ENCODE peak calls at places on chromosomes 1 and 21, in five cellular contexts. Y is GM23248, Q is ovary, U is epithelial cell of esophagus, W is skeletal muscle cell. Z is an unnamed sample.

GRCh38 chr1:172255223-172255560 is 165.3 kb upstream of the C1orf105 start:
- DNase-seq in Q (no peak), W (no peak), Y (no peak), U (no peak), Z (no peak)

GRCh38 chr1:169546087-169546995 is 39.9 kb downstream of the F5 start:
- DNase-seq in U (peak), Q (peak), W (peak), Y (peak), Z (peak)

GRCh38 chr1:182069028-182069466 is 7.5 kb upstream of the ZNF648 start:
- DNase-seq in Q (peak), W (no peak), Y (peak), U (peak), Z (peak)

GRCh38 chr1:23562138-23562819 is 3.0 kb upstream of the ID3 start:
- DNase-seq in Q (peak), Y (peak), W (peak), U (peak), Z (peak)

GRCh38 chr21:21631961-21632360 is 633.8 kb downstream of the NCAM2 start:
- DNase-seq in U (no peak), Y (peak), W (no peak), Q (no peak), Z (peak)

GRCh38 chr21:38925923-38926322 is 120.2 kb downstream of the ETS2 start:
- DNase-seq in Q (peak), U (peak), W (peak), Y (peak), Z (peak)

GRCh38 chr1:17632541-17633193 is 93.2 kb downstream of the ARHGEF10L start:
- DNase-seq in Y (peak), Q (no peak), W (no peak), U (peak), Z (peak)

GRCh38 chr1:211825990-211826389 is 4.6 kb downstream of the LPGAT1 start:
- DNase-seq in Q (no peak), U (peak), W (peak), Y (peak), Z (peak)

GRCh38 chr1:91697322-91698260 is 188.4 kb downstream of the TGFBR3 start:
- DNase-seq in Y (peak), Q (no peak), U (peak), W (peak), Z (peak)

GRCh38 chr1:85578321-85579295 is 2.0 kb upstream of the CCN1 start:
- DNase-seq in Q (no peak), Y (peak), U (no peak), W (peak), Z (peak)

GRCh38 chr1:244439391-244440032 is 12.2 kb downstream of the ADSS2 start:
- DNase-seq in Q (no peak), W (no peak), Y (no peak), U (peak), Z (no peak)

GRCh38 chr1:84967666-84968065 is 29.2 kb downstream of the MCOLN2 start:
- DNase-seq in Y (no peak), W (no peak), U (no peak), Q (no peak), Z (no peak)

GRCh38 chr1:241774017-241774416 is 74.0 kb upstream of the EXO1 start:
- DNase-seq in Y (no peak), W (no peak), Q (no peak), U (no peak), Z (no peak)

GRCh38 chr1:193105821-193106177 is 585 bp upstream of the GLRX2 start:
- DNase-seq in W (no peak), Q (no peak), U (no peak), Y (peak), Z (no peak)

GRCh38 chr1:86339421-86339820 is 56.7 kb downstream of the ODF2L start:
- DNase-seq in Q (no peak), Y (no peak), W (no peak), U (no peak), Z (no peak)

GRCh38 chr1:190154744-190155143 is 322.9 kb downstream of the BRINP3 start:
- DNase-seq in Q (no peak), W (no peak), U (no peak), Y (no peak), Z (no peak)

GRCh38 chr1:84122780-84123382 is 21.2 kb upstream of the PRKACB start:
- DNase-seq in U (peak), Y (peak), W (no peak), Q (no peak), Z (peak)

GRCh38 chr1:212712451-212713303 is 13.0 kb upstream of the BATF3 start:
- DNase-seq in W (no peak), Y (peak), Q (no peak), U (peak), Z (peak)

GRCh38 chr1:70465911-70466310 is 54.8 kb downstream of the CTH start:
- DNase-seq in U (no peak), Q (no peak), W (no peak), Y (no peak), Z (no peak)

GRCh38 chr1:232551281-232551835 is 78.6 kb downstream of the SIPA1L2 start:
- DNase-seq in W (no peak), Y (no peak), U (no peak), Q (no peak), Z (no peak)

GRCh38 chr1:17485280-17485679 is 45.8 kb upstream of the RCC2 start:
- DNase-seq in Y (no peak), Q (no peak), U (peak), W (no peak), Z (no peak)

GRCh38 chr1:226547754-226548191 is 791 bp upstream of the STUM start:
- DNase-seq in W (peak), Y (peak), U (peak), Q (peak), Z (peak)

GRCh38 chr1:15246960-15247614 is at the start of gene FHAD1:
- DNase-seq in U (peak), Q (peak), W (peak), Y (peak), Z (peak)
- H3K4me3 ChIP-seq in U (peak), Q (peak), W (peak), Y (peak), Z (peak)

GRCh38 chr21:43361493-43362296 is 65.2 kb downstream of the SIK1 start:
- DNase-seq in Q (peak), Y (peak), W (no peak), U (peak), Z (peak)

GRCh38 chr21:43361127-43361492 is 65.8 kb downstream of the SIK1 start:
- DNase-seq in Y (peak), Q (peak), U (peak), W (no peak), Z (peak)

GRCh38 chr21:43363506-43364260 is 63.2 kb downstream of the SIK1 start:
- DNase-seq in W (no peak), Y (no peak), U (no peak), Q (peak), Z (no peak)

GRCh38 chr21:43362928-43363314 is 64.0 kb downstream of the SIK1 start:
- DNase-seq in Y (no peak), Q (peak), W (no peak), U (no peak), Z (no peak)

GRCh38 chr21:43362306-43362927 is 64.5 kb downstream of the SIK1 start:
- DNase-seq in W (peak), Y (peak), Q (peak), U (peak), Z (peak)
- H3K4me3 ChIP-seq in W (peak), Y (peak), Q (no peak), U (no peak), Z (peak)

GRCh38 chr1:19251305-19252196 is at the start of the genes EMC1 and MRTO4:
- DNase-seq in U (peak), W (peak), Q (peak), Y (peak), Z (peak)

GRCh38 chr1:19257178-19257914 is 5.7 kb downstream of the MRTO4 start:
- DNase-seq in W (no peak), Y (peak), U (no peak), Q (no peak), Z (no peak)

GRCh38 chr1:19255288-19255687 is 3.7 kb downstream of the MRTO4 start:
- DNase-seq in W (no peak), Q (no peak), Y (no peak), U (no peak), Z (no peak)

GRCh38 chr1:19250629-19251304 is 557 bp downstream of the EMC1 start:
- DNase-seq in W (no peak), Y (peak), Q (no peak), U (peak), Z (no peak)

GRCh38 chr1:19254416-19254815 is 2.8 kb downstream of the MRTO4 start:
- DNase-seq in Q (no peak), Y (no peak), U (no peak), W (no peak), Z (peak)
- H3K4me3 ChIP-seq in Q (no peak), Y (no peak), U (no peak), W (no peak), Z (no peak)

DNA sequence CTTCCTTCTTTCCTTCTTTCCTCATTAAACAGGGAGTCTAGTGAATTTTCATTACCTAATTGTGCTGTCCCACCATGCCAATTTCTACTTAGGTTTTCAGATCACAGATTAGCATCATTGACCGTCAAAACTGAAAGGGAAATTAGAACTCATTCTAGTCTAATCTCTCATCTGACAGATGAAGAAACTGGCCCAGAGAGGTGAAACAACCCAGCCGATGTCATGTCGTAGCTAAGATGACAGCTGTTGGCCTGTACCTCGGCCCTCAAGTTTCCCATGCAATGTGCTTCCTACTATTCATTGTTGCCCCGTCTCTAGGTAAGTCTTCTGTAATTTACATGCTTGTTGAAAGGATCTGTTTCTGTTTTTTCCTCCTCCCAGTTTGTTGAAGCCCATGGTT is 128.2 kb upstream of the KIAA0040 start:
- DNase-seq in U (no peak), W (no peak), Q (no peak), Y (no peak), Z (no peak)
- H3K4me3 ChIP-seq in U (no peak), W (no peak), Q (no peak), Y (no peak), Z (no peak)

DNA sequence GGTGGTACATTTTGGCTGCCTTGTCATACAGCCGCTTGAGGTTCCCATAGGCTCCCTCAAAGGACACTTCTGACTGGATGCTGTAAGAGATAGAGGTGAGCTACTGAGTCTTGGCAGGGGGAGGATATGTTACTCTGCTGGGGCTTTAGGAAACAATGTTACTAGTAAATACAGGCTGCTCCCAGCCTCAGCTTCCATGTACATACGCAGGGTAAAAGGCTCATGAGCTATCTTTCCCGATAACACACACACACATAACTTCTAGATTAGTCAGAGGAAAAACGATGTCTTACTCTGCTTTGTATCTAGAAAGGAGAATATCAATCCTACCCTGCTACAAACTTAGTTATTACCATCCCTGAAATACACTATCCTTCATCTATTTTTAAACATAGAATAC is 14.3 kb downstream of the SMG5 start:
- DNase-seq in W (no peak), U (no peak), Y (no peak), Q (no peak), Z (no peak)
- H3K4me3 ChIP-seq in W (no peak), U (no peak), Y (no peak), Q (no peak), Z (no peak)

DNA sequence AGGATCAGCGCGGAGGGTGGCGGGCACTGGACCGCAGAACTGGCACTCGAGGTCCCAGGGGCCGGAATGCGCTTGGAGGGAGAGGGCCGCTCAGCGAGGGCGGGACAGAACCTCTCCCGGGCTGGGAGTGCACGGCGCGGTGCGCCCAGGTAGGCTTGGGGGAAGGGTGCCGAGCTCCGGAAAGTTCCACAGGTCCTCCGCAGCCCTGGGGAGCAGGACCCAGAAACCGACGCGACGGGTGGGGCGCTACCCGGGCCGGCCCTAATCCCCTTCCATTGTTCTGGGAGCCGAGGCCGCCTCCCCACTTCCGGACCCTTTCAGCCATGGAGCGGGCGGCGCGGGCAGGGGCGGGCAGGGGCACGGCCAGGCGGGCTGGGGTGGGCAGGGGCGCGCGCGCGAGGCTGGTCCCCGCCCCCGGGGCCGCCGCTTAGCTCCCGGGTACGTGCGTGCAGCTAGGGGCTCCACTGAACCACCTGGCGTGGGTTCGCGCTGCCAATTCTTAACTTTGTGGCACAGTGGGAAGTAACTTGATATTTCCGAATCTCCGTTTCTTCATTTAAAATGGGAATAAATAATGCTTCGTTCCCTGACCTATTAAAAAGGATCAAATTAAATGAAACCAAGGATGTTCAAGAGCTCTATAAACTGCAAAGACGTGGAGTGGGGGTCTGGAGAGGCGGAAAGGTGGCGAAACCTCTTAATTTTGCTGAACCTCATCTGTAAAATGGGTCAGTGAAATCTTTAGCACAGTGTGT is 20.7 kb downstream of the LGR6 start:
- DNase-seq in W (no peak), Y (no peak), Q (no peak), U (no peak), Z (no peak)
- H3K4me3 ChIP-seq in W (peak), Y (no peak), Q (no peak), U (peak), Z (no peak)

GRCh38 chr1:64505944-64506658 is 36.2 kb downstream of the CACHD1 start:
- DNase-seq in U (peak), Q (no peak), W (no peak), Y (no peak), Z (no peak)
- H3K4me3 ChIP-seq in U (no peak), Q (peak), W (peak), Y (no peak), Z (peak)

DNA sequence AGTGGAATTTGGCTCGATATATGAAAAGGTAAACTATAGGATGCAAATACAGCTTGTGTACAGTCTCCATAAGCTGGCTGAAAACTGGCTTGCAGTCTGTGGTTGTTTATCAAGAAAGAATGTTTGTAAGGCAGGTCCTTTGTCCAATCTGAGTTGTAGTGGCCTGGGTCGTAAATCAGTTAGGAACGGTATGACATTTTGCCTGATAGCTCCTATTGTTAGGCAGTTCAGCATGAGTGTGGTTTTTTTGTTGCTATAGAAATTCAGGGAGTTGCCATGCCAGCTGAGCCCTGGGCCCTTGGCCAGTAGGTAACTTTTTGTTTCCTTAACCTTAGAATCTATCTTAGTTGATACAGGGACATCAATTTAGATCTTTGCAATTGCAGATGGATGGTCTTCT is 198.2 kb upstream of the ZP4 start:
- DNase-seq in U (no peak), W (no peak), Y (no peak), Q (no peak), Z (no peak)
- H3K4me3 ChIP-seq in U (no peak), W (no peak), Y (no peak), Q (no peak), Z (no peak)

DNA sequence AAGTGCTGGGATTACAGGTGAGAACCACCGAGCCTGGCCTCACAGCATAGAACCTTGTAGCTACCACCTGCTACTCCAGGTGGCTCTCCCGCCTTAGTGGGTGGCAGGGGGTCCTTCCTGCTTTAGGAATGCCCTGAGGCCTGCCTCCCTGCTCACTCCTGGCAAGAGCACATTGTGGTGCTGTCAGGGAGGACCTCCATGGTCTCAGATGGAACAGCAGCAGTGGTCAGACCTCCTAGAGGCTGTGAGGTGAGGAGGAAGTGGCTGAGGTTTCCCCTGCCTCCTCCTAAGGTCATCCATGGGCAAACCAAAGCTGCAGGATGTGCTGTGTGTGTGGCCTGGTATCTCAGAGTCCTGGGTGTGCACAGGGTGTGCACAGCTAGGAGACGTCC is 6.7 kb downstream of the SOX13 start:
- DNase-seq in Q (no peak), Y (no peak), W (no peak), U (no peak), Z (no peak)
- H3K4me3 ChIP-seq in Q (no peak), Y (no peak), W (no peak), U (no peak), Z (no peak)

GRCh38 chr1:31571340-31572295 is 4.7 kb upstream of the TINAGL1 start:
- DNase-seq in W (no peak), Y (no peak), U (no peak), Q (no peak), Z (no peak)
- H3K4me3 ChIP-seq in W (no peak), Y (no peak), U (no peak), Q (no peak), Z (no peak)

Z was measured in AG10803.